ENCODE peak calls at places on chromosomes 13 and 19, in four cellular contexts. M is mammary epithelial cell, Q is Calu3, Y is K562. I is an unnamed sample.

GRCh38 chr13:65090191-65090590 is 2139.9 kb downstream of the PCDH9 start:
- DNase-seq in M (no peak), Q (no peak), Y (no peak), I (no peak)

GRCh38 chr13:110520431-110521295 is 40.9 kb downstream of the RAB20 start:
- DNase-seq in M (no peak), Q (no peak), Y (no peak), I (no peak)

GRCh38 chr13:75222031-75222430 is 259.9 kb downstream of the TBC1D4 start:
- DNase-seq in M (peak; percentile 12), Q (no peak), Y (no peak), I (no peak)

GRCh38 chr19:43690444-43690843 is 20.5 kb upstream of the PLAUR start:
- DNase-seq in M (no peak), Q (no peak), Y (no peak), I (no peak)

GRCh38 chr13:81116461-81117282 is 775.7 kb upstream of the SPRY2 start:
- DNase-seq in M (peak; percentile 3), Q (no peak), Y (no peak), I (no peak)

GRCh38 chr13:63425131-63425530 is 2009.5 kb upstream of the PCDH20 start:
- DNase-seq in M (no peak), Q (no peak), Y (no peak), I (no peak)

GRCh38 chr13:35518337-35518736 is 41.8 kb upstream of the MAB21L1 start:
- DNase-seq in M (no peak), Q (no peak), Y (no peak), I (no peak)

GRCh38 chr13:107681611-107682010 is 533.7 kb downstream of the LIG4 start:
- DNase-seq in M (no peak), Q (no peak), Y (no peak), I (no peak)

GRCh38 chr19:46618670-46619231 is 6.1 kb downstream of the PTGIR start:
- DNase-seq in M (no peak), Q (no peak), Y (no peak), I (no peak)

GRCh38 chr13:110887955-110888333 is 26.9 kb downstream of the ANKRD10 start:
- DNase-seq in M (no peak), Q (no peak), Y (no peak), I (no peak)

GRCh38 chr19:29694669-29695627 is 20.1 kb downstream of the C19orf12 start:
- DNase-seq in M (peak; percentile 26), Q (peak; percentile 77), Y (peak; percentile 70), I (peak; percentile 86)

GRCh38 chr13:62320129-62320724 is 904.6 kb upstream of the PCDH20 start:
- DNase-seq in M (peak; percentile 0), Q (peak; percentile 1), Y (no peak), I (no peak)

GRCh38 chr13:99459101-99459500 is 42.2 kb upstream of the TM9SF2 start:
- DNase-seq in M (no peak), Q (no peak), Y (peak; percentile 12), I (no peak)

GRCh38 chr13:29369060-29369743 is 226.3 kb downstream of the SLC7A1 start:
- DNase-seq in M (peak; percentile 25), Q (peak; percentile 6), Y (no peak), I (peak; percentile 29)

GRCh38 chr13:114119196-114119595 is 13.2 kb downstream of the RASA3 start:
- DNase-seq in M (peak; percentile 30), Q (no peak), Y (no peak), I (peak; percentile 81)

GRCh38 chr19:56321981-56322558 is 7.4 kb upstream of the ZSCAN5A start:
- DNase-seq in M (no peak), Q (no peak), Y (no peak), I (no peak)

GRCh38 chr19:5466814-5467291 is 11.6 kb downstream of the ZNRF4 start:
- DNase-seq in M (no peak), Q (no peak), Y (no peak), I (no peak)

GRCh38 chr13:77492982-77493381 is 42.5 kb upstream of the SCEL start:
- DNase-seq in M (peak; percentile 16), Q (peak; percentile 7), Y (no peak), I (no peak)

GRCh38 chr19:41745761-41746160 is 9.6 kb upstream of the CEACAM6 start:
- DNase-seq in M (no peak), Q (no peak), Y (no peak), I (no peak)

GRCh38 chr13:29174093-29174492 is 354.0 kb downstream of the MTUS2 start:
- DNase-seq in M (no peak), Q (no peak), Y (no peak), I (no peak)

GRCh38 chr13:90768116-90768515 is 579.4 kb upstream of the MIR17HG start:
- DNase-seq in M (no peak), Q (no peak), Y (no peak), I (no peak)

GRCh38 chr13:67438465-67438864 is 208.3 kb upstream of the PCDH9 start:
- DNase-seq in M (no peak), Q (no peak), Y (no peak), I (no peak)

GRCh38 chr19:19381007-19381926 is 24.2 kb upstream of the GATAD2A start:
- DNase-seq in M (no peak), Q (no peak), Y (no peak), I (no peak)

GRCh38 chr13:99484405-99484981 is 16.8 kb upstream of the TM9SF2 start:
- DNase-seq in M (peak; percentile 93), Q (no peak), Y (no peak), I (no peak)

GRCh38 chr19:11361037-11361770 is 6.0 kb downstream of the PLPPR2 start:
- DNase-seq in M (no peak), Q (no peak), Y (peak; percentile 92), I (peak; percentile 80)
- TF ChIP-seq CTCF in M (no peak), Q (no peak), Y (no peak), I (no peak)

DNA sequence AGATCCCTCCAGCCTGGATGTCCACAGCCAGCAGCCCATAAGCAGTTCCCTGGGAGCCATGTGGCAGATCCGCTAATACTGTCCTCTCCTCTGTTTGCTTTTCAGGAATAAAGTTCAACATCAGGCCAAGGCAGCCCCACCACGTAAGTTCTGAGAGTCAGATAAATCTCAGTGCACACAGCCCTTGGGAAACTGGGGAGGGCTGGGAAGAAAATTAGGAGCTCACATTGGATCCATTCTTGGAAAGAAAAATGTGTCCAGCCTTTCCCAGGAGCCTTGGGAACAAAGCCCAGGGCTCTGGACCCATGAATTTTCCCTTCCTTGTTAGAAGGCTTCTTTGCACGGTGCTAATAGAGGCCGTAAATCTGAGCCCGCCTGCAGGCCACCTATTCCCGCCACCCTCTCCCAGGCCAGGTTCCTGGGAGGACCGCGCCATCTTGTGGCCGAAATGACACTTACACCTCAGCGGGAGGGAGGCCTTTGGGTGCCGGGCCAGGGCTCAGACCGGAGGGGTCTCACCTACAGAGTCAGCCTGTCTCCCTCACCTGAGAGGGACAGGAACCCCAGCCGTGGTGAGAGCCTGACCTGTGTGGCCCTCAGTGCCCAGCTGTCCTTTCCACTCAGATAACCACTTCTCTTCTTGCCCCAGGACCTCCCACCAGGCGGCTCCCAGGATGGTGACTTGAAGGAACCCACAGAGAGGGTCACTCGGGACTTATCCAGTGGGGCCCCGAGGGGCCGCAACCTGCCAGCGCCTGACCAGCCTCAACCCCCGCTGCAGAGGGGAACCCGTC is 25.2 kb upstream of the KCTD15 start:
- DNase-seq in M (peak; percentile 36), Q (peak; percentile 88), Y (peak; percentile 84), I (peak; percentile 90)
- TF ChIP-seq CTCF in M (peak; percentile 77), Q (peak; percentile 90), Y (peak; percentile 89), I (peak; percentile 92)

DNA sequence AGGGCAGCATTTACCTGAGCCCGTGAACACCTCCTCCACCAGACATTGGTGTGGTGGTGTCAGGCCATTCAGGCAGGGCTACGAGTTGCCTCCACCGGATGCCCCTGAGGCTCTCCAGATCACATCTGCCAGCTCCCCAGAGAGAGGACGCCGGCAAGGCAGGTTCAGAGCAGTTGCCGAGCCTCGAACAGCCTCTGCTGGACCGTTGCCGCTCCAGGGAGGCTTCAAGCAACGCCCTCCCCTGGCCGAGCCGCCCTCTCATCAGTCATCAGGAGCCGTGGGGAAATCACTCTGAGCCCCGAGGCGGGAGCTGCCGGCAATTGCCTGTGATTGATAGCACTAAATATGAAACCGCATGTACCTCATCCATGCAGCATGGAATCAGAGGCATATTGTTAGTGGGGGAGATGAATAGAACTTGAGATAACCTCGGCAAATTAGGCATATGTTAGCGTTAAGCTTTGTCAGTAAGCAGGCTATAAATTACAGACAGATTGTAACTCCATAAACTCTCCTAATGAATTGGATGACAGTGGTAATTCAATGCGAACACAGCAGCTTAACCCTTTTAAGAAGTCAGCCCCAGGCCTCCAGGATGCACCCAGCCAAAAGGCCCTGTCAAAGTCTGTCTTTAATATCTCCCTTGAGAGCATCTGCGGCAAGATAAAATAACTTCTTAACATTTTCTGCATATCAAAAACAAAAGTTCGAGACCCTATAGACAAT is 29.8 kb upstream of the SPACA7 start:
- DNase-seq in M (no peak), Q (no peak), Y (no peak), I (peak; percentile 17)
- TF ChIP-seq CTCF in M (no peak), Q (no peak), Y (no peak), I (no peak)

GRCh38 chr19:31402931-31403330 is 53.7 kb upstream of the TSHZ3 start:
- DNase-seq in M (no peak), Q (no peak), Y (no peak), I (no peak)
- TF ChIP-seq CTCF in M (no peak), Q (no peak), Y (no peak), I (no peak)

GRCh38 chr13:71218960-71219359 is 648.0 kb downstream of the DACH1 start:
- DNase-seq in M (no peak), Q (peak; percentile 3), Y (no peak), I (peak; percentile 10)
- TF ChIP-seq CTCF in M (no peak), Q (no peak), Y (no peak), I (no peak)

I was measured in endothelial cell.